ENCODE peak calls at places on chromosomes 3 and 15, in eight cellular contexts. One of them, this sample, is unnamed.

GRCh38 chr15:64643685-64644084 is 131.7 kb downstream of the RBPMS2 start:
- DNase-seq in WERI-Rb-1: no peak
- DNase-seq in psoas muscle: no peak
- DNase-seq in A549: no peak
- DNase-seq in ascending aorta: no peak
- DNase-seq in brain microvascular endothelial cell: no peak
- DNase-seq in GM13976: no peak
- DNase-seq in left ventricle myocardium inferior: no peak
- DNase-seq in this sample: no peak

GRCh38 chr3:64696896-64697295 is 9.1 kb upstream of the ADAMTS9 start:
- DNase-seq in WERI-Rb-1: no peak
- DNase-seq in psoas muscle: no peak
- DNase-seq in A549: no peak
- DNase-seq in ascending aorta: no peak
- DNase-seq in brain microvascular endothelial cell: no peak
- DNase-seq in GM13976: no peak
- DNase-seq in left ventricle myocardium inferior: no peak
- DNase-seq in this sample: no peak

GRCh38 chr3:135229018-135229495 is 434.0 kb downstream of the EPHB1 start:
- DNase-seq in WERI-Rb-1: peak; percentile 79
- DNase-seq in psoas muscle: peak; percentile 94
- DNase-seq in A549: no peak
- DNase-seq in ascending aorta: no peak
- DNase-seq in brain microvascular endothelial cell: no peak
- DNase-seq in GM13976: no peak
- DNase-seq in left ventricle myocardium inferior: no peak
- DNase-seq in this sample: no peak

GRCh38 chr3:169112153-169112892 is 551.2 kb downstream of the MECOM start:
- DNase-seq in WERI-Rb-1: no peak
- DNase-seq in psoas muscle: no peak
- DNase-seq in A549: no peak
- DNase-seq in ascending aorta: no peak
- DNase-seq in brain microvascular endothelial cell: peak; percentile 84
- DNase-seq in GM13976: no peak
- DNase-seq in left ventricle myocardium inferior: no peak
- DNase-seq in this sample: no peak

GRCh38 chr3:30310251-30310954 is 296.0 kb upstream of the TGFBR2 start:
- DNase-seq in WERI-Rb-1: no peak
- DNase-seq in psoas muscle: no peak
- DNase-seq in A549: no peak
- DNase-seq in ascending aorta: no peak
- DNase-seq in brain microvascular endothelial cell: no peak
- DNase-seq in GM13976: no peak
- DNase-seq in left ventricle myocardium inferior: no peak
- DNase-seq in this sample: no peak

GRCh38 chr15:27792756-27793264 is 306.3 kb downstream of the OCA2 start:
- DNase-seq in WERI-Rb-1: no peak
- DNase-seq in psoas muscle: no peak
- DNase-seq in A549: no peak
- DNase-seq in ascending aorta: no peak
- DNase-seq in brain microvascular endothelial cell: no peak
- DNase-seq in GM13976: no peak
- DNase-seq in left ventricle myocardium inferior: no peak
- DNase-seq in this sample: no peak

GRCh38 chr3:108475220-108475782 is 35.1 kb downstream of the MYH15 start:
- DNase-seq in WERI-Rb-1: no peak
- DNase-seq in psoas muscle: no peak
- DNase-seq in A549: no peak
- DNase-seq in ascending aorta: no peak
- DNase-seq in brain microvascular endothelial cell: no peak
- DNase-seq in GM13976: no peak
- DNase-seq in left ventricle myocardium inferior: no peak
- DNase-seq in this sample: no peak

GRCh38 chr15:74809951-74810350 is 2.7 kb upstream of the LMAN1L start:
- DNase-seq in WERI-Rb-1: no peak
- DNase-seq in psoas muscle: no peak
- DNase-seq in A549: no peak
- DNase-seq in ascending aorta: no peak
- DNase-seq in brain microvascular endothelial cell: no peak
- DNase-seq in GM13976: no peak
- DNase-seq in left ventricle myocardium inferior: no peak
- DNase-seq in this sample: no peak

GRCh38 chr15:60328852-60329443 is 68.8 kb downstream of the ANXA2 start:
- DNase-seq in WERI-Rb-1: no peak
- DNase-seq in psoas muscle: no peak
- DNase-seq in A549: peak; percentile 47
- DNase-seq in ascending aorta: no peak
- DNase-seq in brain microvascular endothelial cell: peak; percentile 37
- DNase-seq in GM13976: peak; percentile 32
- DNase-seq in left ventricle myocardium inferior: no peak
- DNase-seq in this sample: no peak

GRCh38 chr3:43770426-43771103 is 79.8 kb downstream of the ABHD5 start:
- DNase-seq in WERI-Rb-1: no peak
- DNase-seq in psoas muscle: peak; percentile 70
- DNase-seq in A549: peak; percentile 79
- DNase-seq in ascending aorta: peak; percentile 92
- DNase-seq in brain microvascular endothelial cell: peak; percentile 27
- DNase-seq in GM13976: no peak
- DNase-seq in left ventricle myocardium inferior: peak; percentile 55
- DNase-seq in this sample: no peak

DNA sequence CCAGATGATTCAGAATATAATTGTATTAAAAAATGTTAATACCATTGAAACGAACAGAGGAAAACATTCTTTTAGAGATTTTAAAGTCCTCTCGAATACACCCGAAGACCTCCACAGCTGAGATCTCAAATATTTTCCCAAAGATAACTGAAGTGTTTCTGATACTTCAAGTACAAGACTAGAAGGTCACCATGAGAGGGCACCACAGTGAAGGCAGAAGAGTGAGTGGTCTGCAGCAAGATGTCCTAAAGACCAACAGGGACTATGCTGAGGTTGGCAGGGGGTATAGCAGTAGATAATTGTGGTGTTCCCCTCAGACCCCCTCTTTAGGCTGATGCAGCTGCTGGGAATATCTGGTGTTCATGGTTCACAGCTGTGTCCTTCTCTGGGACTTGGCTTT is 156.5 kb downstream of the PDCD6IP start:
- DNase-seq in WERI-Rb-1: peak; percentile 19
- DNase-seq in psoas muscle: no peak
- DNase-seq in A549: peak; percentile 16
- DNase-seq in ascending aorta: no peak
- DNase-seq in brain microvascular endothelial cell: peak; percentile 19
- DNase-seq in GM13976: no peak
- DNase-seq in left ventricle myocardium inferior: no peak
- DNase-seq in this sample: no peak
- TF ChIP-seq CTCF in WERI-Rb-1: peak; percentile 19
- TF ChIP-seq CTCF in psoas muscle: no peak
- TF ChIP-seq CTCF in A549: peak; percentile 15
- TF ChIP-seq CTCF in ascending aorta: peak; percentile 13
- TF ChIP-seq CTCF in brain microvascular endothelial cell: no peak
- TF ChIP-seq CTCF in GM13976: no peak
- TF ChIP-seq CTCF in left ventricle myocardium inferior: no peak
- TF ChIP-seq CTCF in this sample: peak; percentile 53

DNA sequence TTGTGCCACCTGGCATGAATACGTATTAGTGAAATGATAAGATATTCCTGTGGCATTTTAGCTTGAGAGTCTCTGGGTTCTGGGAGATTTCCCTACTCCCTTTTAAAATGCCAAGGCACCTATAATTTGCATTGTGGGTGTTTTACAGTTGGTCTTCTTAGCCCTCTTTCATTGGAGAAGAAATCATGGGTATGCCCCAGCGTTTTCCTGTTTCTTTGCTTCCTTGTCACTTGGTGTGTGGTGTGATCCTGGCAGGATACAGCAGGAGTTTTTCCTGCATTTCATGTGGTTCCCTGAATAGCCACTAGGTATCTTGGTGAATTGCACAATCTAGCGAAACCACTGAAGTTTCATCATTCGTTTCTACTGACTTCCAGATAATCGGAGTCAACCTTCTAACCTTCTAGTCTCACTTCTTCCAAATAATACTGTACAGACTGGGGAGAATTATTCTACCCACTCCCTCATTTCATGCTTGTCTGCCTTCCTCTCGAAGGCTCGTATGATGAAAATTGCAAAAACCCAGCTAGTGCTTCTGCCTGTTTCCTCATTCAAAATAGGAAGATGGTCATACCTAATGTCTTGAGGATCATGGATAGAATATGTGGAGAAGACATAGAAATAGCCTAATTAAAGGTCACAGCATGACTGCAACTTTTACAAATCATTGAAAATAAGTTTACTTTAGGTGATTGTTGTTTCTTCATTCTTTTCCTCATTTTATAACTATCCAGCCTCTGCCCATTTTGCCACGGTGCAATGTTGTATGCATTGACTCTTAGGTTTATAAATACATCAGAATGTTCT is 2.7 kb downstream of the BHLHE40 start:
- DNase-seq in WERI-Rb-1: no peak
- DNase-seq in psoas muscle: no peak
- DNase-seq in A549: peak; percentile 90
- DNase-seq in ascending aorta: no peak
- DNase-seq in brain microvascular endothelial cell: peak; percentile 59
- DNase-seq in GM13976: no peak
- DNase-seq in left ventricle myocardium inferior: no peak
- DNase-seq in this sample: no peak
- TF ChIP-seq CTCF in WERI-Rb-1: peak; percentile 18
- TF ChIP-seq CTCF in psoas muscle: peak; percentile 56
- TF ChIP-seq CTCF in A549: no peak
- TF ChIP-seq CTCF in ascending aorta: peak; percentile 39
- TF ChIP-seq CTCF in brain microvascular endothelial cell: peak; percentile 62
- TF ChIP-seq CTCF in GM13976: no peak
- TF ChIP-seq CTCF in left ventricle myocardium inferior: peak; percentile 63
- TF ChIP-seq CTCF in this sample: peak; percentile 61

DNA sequence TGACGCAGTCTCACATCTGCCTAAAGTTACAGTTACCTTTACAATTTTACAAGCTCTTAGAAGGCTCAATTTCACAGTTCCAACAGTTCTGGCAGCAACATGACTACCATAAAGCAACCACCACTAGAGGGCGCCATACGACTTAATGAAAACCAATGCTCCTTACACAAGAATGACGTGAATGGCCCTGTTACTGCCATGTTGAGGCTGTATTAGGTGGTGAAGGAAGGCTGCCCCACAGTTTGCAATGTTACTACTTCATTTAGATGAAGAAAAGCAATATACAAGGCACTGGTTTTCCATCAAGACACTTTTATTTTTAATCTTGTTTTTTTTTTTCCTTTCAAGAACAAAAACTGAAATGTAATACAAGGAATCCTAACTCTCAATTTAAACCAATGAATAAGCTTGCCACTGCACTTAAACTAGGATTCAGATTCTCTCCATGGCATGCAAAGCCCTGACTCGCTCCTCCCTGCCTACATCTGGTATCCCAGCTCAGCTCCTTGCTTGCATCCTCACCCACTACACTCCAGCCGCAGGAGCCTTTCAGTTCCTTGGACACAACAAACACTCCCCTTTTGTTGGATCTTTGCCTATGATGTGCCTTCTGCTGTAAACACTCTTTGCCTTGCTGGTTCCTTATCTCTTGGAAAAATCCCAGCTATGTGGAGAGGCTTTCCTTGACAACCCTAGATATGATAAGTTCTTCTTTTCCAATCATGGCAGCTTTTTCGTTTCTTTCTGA is 270.7 kb downstream of the GBE1 start:
- DNase-seq in WERI-Rb-1: peak; percentile 87
- DNase-seq in psoas muscle: peak; percentile 47
- DNase-seq in A549: peak; percentile 88
- DNase-seq in ascending aorta: peak; percentile 90
- DNase-seq in brain microvascular endothelial cell: peak; percentile 92
- DNase-seq in GM13976: peak; percentile 26
- DNase-seq in left ventricle myocardium inferior: peak; percentile 34
- DNase-seq in this sample: peak; percentile 76
- TF ChIP-seq CTCF in WERI-Rb-1: peak; percentile 72
- TF ChIP-seq CTCF in psoas muscle: peak; percentile 59
- TF ChIP-seq CTCF in A549: peak; percentile 57
- TF ChIP-seq CTCF in ascending aorta: peak; percentile 65
- TF ChIP-seq CTCF in brain microvascular endothelial cell: peak; percentile 84
- TF ChIP-seq CTCF in GM13976: peak; percentile 61
- TF ChIP-seq CTCF in left ventricle myocardium inferior: peak; percentile 75
- TF ChIP-seq CTCF in this sample: peak; percentile 92

GRCh38 chr3:63232764-63233396 is 45.2 kb upstream of the SYNPR start:
- DNase-seq in WERI-Rb-1: no peak
- DNase-seq in psoas muscle: no peak
- DNase-seq in A549: no peak
- DNase-seq in ascending aorta: no peak
- DNase-seq in brain microvascular endothelial cell: no peak
- DNase-seq in GM13976: no peak
- DNase-seq in left ventricle myocardium inferior: no peak
- DNase-seq in this sample: no peak
- TF ChIP-seq CTCF in WERI-Rb-1: no peak
- TF ChIP-seq CTCF in psoas muscle: no peak
- TF ChIP-seq CTCF in A549: peak; percentile 26
- TF ChIP-seq CTCF in ascending aorta: peak; percentile 31
- TF ChIP-seq CTCF in brain microvascular endothelial cell: no peak
- TF ChIP-seq CTCF in GM13976: no peak
- TF ChIP-seq CTCF in left ventricle myocardium inferior: peak; percentile 43
- TF ChIP-seq CTCF in this sample: peak; percentile 74

DNA sequence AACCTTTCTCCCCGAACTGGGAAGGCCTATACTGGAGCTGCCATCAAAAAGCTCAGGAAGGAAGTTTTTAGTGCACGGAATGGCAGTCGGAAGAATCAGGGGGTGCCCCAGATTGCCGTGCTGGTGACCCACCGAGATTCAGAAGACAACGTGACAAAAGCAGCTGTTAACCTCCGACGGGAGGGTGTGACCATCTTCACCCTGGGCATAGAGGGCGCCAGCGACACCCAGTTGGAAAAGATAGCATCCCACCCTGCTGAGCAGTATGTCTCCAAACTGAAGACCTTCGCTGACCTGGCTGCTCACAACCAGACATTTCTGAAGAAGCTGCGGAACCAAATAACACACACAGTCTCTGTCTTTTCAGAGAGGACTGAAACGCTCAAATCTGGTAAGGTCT is 48.2 kb downstream of the COL6A6 start:
- DNase-seq in WERI-Rb-1: no peak
- DNase-seq in psoas muscle: no peak
- DNase-seq in A549: no peak
- DNase-seq in ascending aorta: no peak
- DNase-seq in brain microvascular endothelial cell: no peak
- DNase-seq in GM13976: no peak
- DNase-seq in left ventricle myocardium inferior: no peak
- DNase-seq in this sample: no peak
- TF ChIP-seq CTCF in WERI-Rb-1: no peak
- TF ChIP-seq CTCF in psoas muscle: no peak
- TF ChIP-seq CTCF in A549: no peak
- TF ChIP-seq CTCF in ascending aorta: no peak
- TF ChIP-seq CTCF in brain microvascular endothelial cell: no peak
- TF ChIP-seq CTCF in GM13976: no peak
- TF ChIP-seq CTCF in left ventricle myocardium inferior: no peak
- TF ChIP-seq CTCF in this sample: no peak

GRCh38 chr3:129892857-129893615 is 475 bp downstream of the TMCC1 start:
- DNase-seq in WERI-Rb-1: peak; percentile 73
- DNase-seq in psoas muscle: no peak
- DNase-seq in A549: no peak
- DNase-seq in ascending aorta: peak; percentile 76
- DNase-seq in brain microvascular endothelial cell: no peak
- DNase-seq in GM13976: peak; percentile 89
- DNase-seq in left ventricle myocardium inferior: peak; percentile 76
- DNase-seq in this sample: peak; percentile 81
- TF ChIP-seq CTCF in WERI-Rb-1: no peak
- TF ChIP-seq CTCF in psoas muscle: no peak
- TF ChIP-seq CTCF in A549: no peak
- TF ChIP-seq CTCF in ascending aorta: no peak
- TF ChIP-seq CTCF in brain microvascular endothelial cell: no peak
- TF ChIP-seq CTCF in GM13976: no peak
- TF ChIP-seq CTCF in left ventricle myocardium inferior: peak; percentile 14
- TF ChIP-seq CTCF in this sample: peak; percentile 24